ENCODE peak calls at places on chromosomes 5 and 9, in four cellular contexts. V, U, I and X are unnamed samples.

GRCh38 chr5:83927140-83927733 is 206.6 kb upstream of the HAPLN1 start:
- DNase-seq in V (no peak), U (peak), I (no peak), X (peak)

GRCh38 chr5:73380710-73381586 is 67.6 kb downstream of the FOXD1 start:
- DNase-seq in V (no peak), U (no peak), I (no peak), X (no peak)

GRCh38 chr9:89657765-89658164 is 53.0 kb downstream of the GADD45G start:
- DNase-seq in V (no peak), U (no peak), I (no peak), X (no peak)

GRCh38 chr9:2017459-2018161 is 2.5 kb downstream of the SMARCA2 start:
- DNase-seq in V (peak), U (peak), I (peak), X (peak)

GRCh38 chr9:111728617-111729366 is 65.9 kb downstream of the SHOC1 start:
- DNase-seq in V (no peak), U (peak), I (peak), X (peak)

GRCh38 chr9:137460363-137461315 is 1.5 kb upstream of the NSMF start:
- DNase-seq in V (no peak), U (no peak), I (no peak), X (no peak)

GRCh38 chr5:122547219-122547618 is 227.7 kb upstream of the SNX2 start:
- DNase-seq in V (no peak), U (no peak), I (no peak), X (no peak)

GRCh38 chr5:150057511-150057910 is 28.8 kb downstream of the CSF1R start:
- DNase-seq in V (no peak), U (no peak), I (no peak), X (no peak)

GRCh38 chr9:133890583-133890982 is 101.5 kb downstream of the VAV2 start:
- DNase-seq in V (no peak), U (no peak), I (no peak), X (no peak)

GRCh38 chr9:16202913-16203734 is 650.3 kb downstream of the CCDC171 start:
- DNase-seq in V (no peak), U (peak), I (peak), X (peak)

GRCh38 chr9:114291886-114292590 is 30.9 kb upstream of the ORM1 start:
- DNase-seq in V (no peak), U (no peak), I (no peak), X (no peak)

GRCh38 chr5:130166839-130167490 is 262.7 kb downstream of the CHSY3 start:
- DNase-seq in V (no peak), U (no peak), I (no peak), X (no peak)

GRCh38 chr5:72790188-72790587 is 26.3 kb upstream of the TNPO1 start:
- DNase-seq in V (no peak), U (peak), I (no peak), X (peak)

GRCh38 chr5:78677777-78678668 is 29.5 kb upstream of the LHFPL2 start:
- DNase-seq in V (no peak), U (peak), I (peak), X (peak)

GRCh38 chr9:8278048-8278447 is 478.5 kb upstream of the DMAC1 start:
- DNase-seq in V (no peak), U (no peak), I (no peak), X (no peak)

GRCh38 chr5:37951946-37952721 is 112.3 kb upstream of the GDNF start:
- DNase-seq in V (no peak), U (no peak), I (no peak), X (no peak)

GRCh38 chr9:78892182-78892581 is 595.3 kb downstream of the PSAT1 start:
- DNase-seq in V (no peak), U (no peak), I (no peak), X (no peak)

GRCh38 chr9:81626511-81626910 is 62.8 kb downstream of the TLE1 start:
- DNase-seq in V (no peak), U (peak), I (no peak), X (peak)

GRCh38 chr5:139745121-139745799 is 50.3 kb upstream of the PSD2 start:
- DNase-seq in V (peak), U (peak), I (no peak), X (peak)

GRCh38 chr5:125496393-125496792 is 750.0 kb upstream of the ZNF608 start:
- DNase-seq in V (no peak), U (no peak), I (no peak), X (no peak)

GRCh38 chr5:81006955-81007636 is 46.9 kb downstream of the RASGRF2 start:
- DNase-seq in V (no peak), U (no peak), I (no peak), X (no peak)

GRCh38 chr5:180153991-180154390 is 55.0 kb downstream of the RASGEF1C start:
- DNase-seq in V (no peak), U (no peak), I (no peak), X (no peak)

GRCh38 chr5:155726267-155726666 is 600.7 kb upstream of the SGCD start:
- DNase-seq in V (no peak), U (peak), I (no peak), X (no peak)

GRCh38 chr9:130309689-130310455 is 44.3 kb downstream of the HMCN2 start:
- DNase-seq in V (no peak), U (no peak), I (no peak), X (no peak)

GRCh38 chr5:69007086-69007672 is 86.6 kb upstream of the SLC30A5 start:
- DNase-seq in V (no peak), U (peak), I (no peak), X (peak)

GRCh38 chr9:98884849-98885248 is 58.9 kb upstream of the COL15A1 start:
- DNase-seq in V (no peak), U (no peak), I (no peak), X (no peak)

GRCh38 chr5:24208540-24209141 is 436.1 kb downstream of the CDH10 start:
- DNase-seq in V (no peak), U (no peak), I (no peak), X (no peak)

GRCh38 chr5:66987949-66988838 is 208.4 kb downstream of the CD180 start:
- DNase-seq in V (no peak), U (peak), I (no peak), X (peak)

GRCh38 chr5:77910789-77911188 is 134.7 kb upstream of the TBCA start:
- DNase-seq in V (no peak), U (no peak), I (no peak), X (no peak)

GRCh38 chr9:33329117-33329563 is 38.8 kb downstream of the NFX1 start:
- DNase-seq in V (no peak), U (peak), I (peak), X (peak)

GRCh38 chr5:1762121-1762877 is 37.3 kb downstream of the MRPL36 start:
- DNase-seq in V (no peak), U (no peak), I (no peak), X (no peak)

GRCh38 chr9:120612218-120612617 is 32.3 kb upstream of the CDK5RAP2 start:
- DNase-seq in V (no peak), U (peak), I (no peak), X (peak)

GRCh38 chr5:143921525-143922311 is 109.8 kb downstream of the HMHB1 start:
- DNase-seq in V (no peak), U (peak), I (no peak), X (peak)

GRCh38 chr5:76641514-76642120 is 18.4 kb upstream of the F2RL2 start:
- DNase-seq in V (no peak), U (peak), I (peak), X (peak)

GRCh38 chr5:93676707-93677106 is 64.7 kb downstream of the POU5F2 start:
- DNase-seq in V (no peak), U (no peak), I (no peak), X (peak)

GRCh38 chr9:86975086-86975485 is 27.8 kb upstream of the GAS1 start:
- DNase-seq in V (no peak), U (no peak), I (no peak), X (no peak)

GRCh38 chr9:96554326-96554725 is 65.3 kb downstream of the CDC14B start:
- DNase-seq in V (no peak), U (peak), I (no peak), X (peak)

GRCh38 chr5:58886315-58887207 is 303.7 kb downstream of the RAB3C start:
- DNase-seq in V (no peak), U (peak), I (peak), X (peak)

GRCh38 chr5:132411382-132411925 is 41.9 kb downstream of the SLC22A5 start:
- DNase-seq in V (no peak), U (no peak), I (no peak), X (peak)

GRCh38 chr5:158155811-158156495 is 297.0 kb upstream of the CLINT1 start:
- DNase-seq in V (no peak), U (peak), I (no peak), X (no peak)

GRCh38 chr5:158154226-158155005 is 295.5 kb upstream of the CLINT1 start:
- DNase-seq in V (no peak), U (peak), I (no peak), X (peak)

GRCh38 chr5:158153508-158153907 is 294.6 kb upstream of the CLINT1 start:
- DNase-seq in V (no peak), U (no peak), I (no peak), X (no peak)

GRCh38 chr5:158155087-158155486 is 296.1 kb upstream of the CLINT1 start:
- DNase-seq in V (no peak), U (peak), I (no peak), X (peak)

DNA sequence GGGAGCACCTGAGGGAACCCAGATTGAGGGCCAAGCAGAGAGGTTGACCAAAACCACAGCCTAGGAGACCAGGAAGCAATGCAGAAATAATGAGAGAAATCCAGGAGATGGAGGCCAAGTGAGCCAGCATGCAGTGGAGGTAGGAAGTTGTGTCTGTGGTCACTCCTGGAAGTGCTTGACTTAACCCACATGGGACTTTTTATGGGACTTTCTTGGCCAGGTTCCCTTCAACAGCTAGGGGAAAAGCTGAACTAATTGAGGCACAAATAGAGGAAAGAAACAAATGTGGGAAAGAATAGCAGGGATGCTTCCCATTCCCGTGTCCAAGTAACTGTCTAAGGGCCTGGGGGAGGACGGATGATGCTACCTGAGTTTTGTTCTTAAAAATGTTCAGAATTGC is 293.2 kb upstream of the CLINT1 start:
- DNase-seq in V (no peak), U (no peak), I (no peak), X (no peak)
- H3K4me3 ChIP-seq in V (no peak), U (no peak), I (no peak), X (no peak)

DNA sequence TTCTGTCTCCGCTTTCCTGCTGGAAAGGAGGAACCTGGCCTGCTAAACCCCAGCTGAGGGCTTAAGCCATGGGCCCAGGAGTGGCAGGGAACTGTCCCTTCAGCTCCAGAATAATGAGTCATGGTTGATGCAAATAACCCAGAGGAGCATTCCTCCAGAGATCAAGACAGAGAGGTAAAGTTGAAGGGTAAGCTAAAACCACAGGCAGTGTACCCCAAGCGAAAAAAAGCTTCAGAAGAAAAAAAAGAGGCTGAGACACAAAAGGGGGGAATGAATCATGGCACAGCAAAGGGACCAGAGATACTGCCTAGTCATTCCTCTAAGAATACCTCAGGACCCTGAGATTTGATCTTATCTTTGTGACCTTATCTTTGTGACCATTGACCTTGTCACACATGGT is 199.5 kb upstream of the TAS2R1 start:
- DNase-seq in V (no peak), U (no peak), I (no peak), X (no peak)
- H3K4me3 ChIP-seq in V (no peak), U (no peak), I (no peak), X (no peak)

GRCh38 chr9:35688558-35689350 is 971 bp downstream of the TPM2 start:
- DNase-seq in V (no peak), U (peak), I (no peak), X (peak)
- H3K4me3 ChIP-seq in V (peak), U (peak), I (peak), X (peak)

GRCh38 chr9:131585375-131585774 is 40.1 kb downstream of the PRRT1B start:
- DNase-seq in V (no peak), U (no peak), I (no peak), X (no peak)
- H3K4me3 ChIP-seq in V (no peak), U (no peak), I (no peak), X (no peak)

GRCh38 chr5:17438027-17438426 is 60.0 kb upstream of the TAF11L2 start:
- DNase-seq in V (no peak), U (no peak), I (no peak), X (no peak)

GRCh38 chr5:17439956-17440355 is 58.1 kb upstream of the TAF11L2 start:
- DNase-seq in V (no peak), U (no peak), I (no peak), X (no peak)

GRCh38 chr5:17434982-17435381 is 63.0 kb upstream of the TAF11L2 start:
- DNase-seq in V (no peak), U (no peak), I (no peak), X (no peak)

GRCh38 chr5:17436345-17436744 is 61.7 kb upstream of the TAF11L2 start:
- DNase-seq in V (no peak), U (peak), I (no peak), X (no peak)

DNA sequence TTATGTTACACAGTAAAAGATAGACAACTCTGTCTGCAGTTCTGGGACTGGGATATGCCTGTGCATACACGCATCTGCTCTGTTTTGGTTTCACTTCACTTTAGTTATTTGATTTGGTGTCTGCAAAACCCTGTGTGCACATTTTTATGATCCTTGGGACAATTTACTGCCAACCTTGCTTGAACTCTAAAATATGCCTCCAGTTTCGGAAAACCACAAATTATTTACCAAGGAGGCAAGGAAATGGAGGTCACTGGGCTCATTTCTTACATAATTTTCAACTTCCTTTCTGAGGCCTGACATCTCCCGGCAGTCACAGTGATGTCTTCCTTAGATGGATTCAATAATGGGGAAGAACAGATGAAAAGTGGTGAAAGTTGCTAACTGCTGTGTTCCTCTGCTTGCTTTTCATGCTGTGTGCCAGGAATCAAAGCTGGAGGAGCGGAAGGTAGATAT is 61.2 kb upstream of the TAF11L2 start:
- DNase-seq in V (no peak), U (peak), I (no peak), X (no peak)
- H3K4me3 ChIP-seq in V (peak), U (peak), I (peak), X (no peak)

GRCh38 chr9:35501941-35502340 is 12.0 kb downstream of the RUSC2 start:
- DNase-seq in V (no peak), U (peak), I (no peak), X (no peak)

GRCh38 chr9:35499029-35499700 is 9.3 kb downstream of the RUSC2 start:
- DNase-seq in V (no peak), U (no peak), I (no peak), X (no peak)

GRCh38 chr9:35499701-35500030 is 9.8 kb downstream of the RUSC2 start:
- DNase-seq in V (no peak), U (no peak), I (no peak), X (no peak)

GRCh38 chr9:35495984-35496383 is 6.1 kb downstream of the RUSC2 start:
- DNase-seq in V (no peak), U (no peak), I (no peak), X (no peak)

GRCh38 chr9:35500130-35500748 is 10.3 kb downstream of the RUSC2 start:
- DNase-seq in V (no peak), U (peak), I (no peak), X (no peak)
- H3K4me3 ChIP-seq in V (peak), U (no peak), I (no peak), X (no peak)